ENCODE peak calls at places on chromosomes 1 and 21, in ten cellular contexts. R, Y, K, N, U, D, Z, J, G and M are unnamed samples.

GRCh38 chr1:10686404-10687040 is 109.9 kb downstream of the CASZ1 start:
- DNase-seq in R (no peak), Y (no peak), K (no peak), N (no peak), U (peak), D (no peak), Z (no peak), J (peak), G (no peak), M (no peak)

GRCh38 chr1:2564006-2564814 is 8.0 kb downstream of the TNFRSF14 start:
- DNase-seq in R (no peak), Y (no peak), K (no peak), N (no peak), U (peak), D (no peak), Z (no peak), J (no peak), G (no peak), M (no peak)

GRCh38 chr1:38327559-38327973 is 281.0 kb upstream of the POU3F1 start:
- DNase-seq in R (peak), Y (no peak), K (no peak), N (no peak), U (no peak), D (no peak), Z (no peak), J (no peak), G (no peak), M (no peak)

GRCh38 chr1:16076871-16077250 is 3.4 kb upstream of the FAM131C start:
- DNase-seq in R (no peak), Y (no peak), K (no peak), N (no peak), U (no peak), D (no peak), Z (no peak), J (peak), G (peak), M (no peak)

GRCh38 chr1:3514404-3514803 is 59.9 kb downstream of the ARHGEF16 start:
- DNase-seq in R (no peak), Y (no peak), K (no peak), N (no peak), U (no peak), D (no peak), Z (no peak), J (no peak), G (no peak), M (no peak)

GRCh38 chr1:119906927-119907652 is 10.8 kb upstream of the ADAM30 start:
- DNase-seq in R (no peak), Y (no peak), K (no peak), N (no peak), U (no peak), D (no peak), Z (no peak), J (no peak), G (no peak), M (no peak)

GRCh38 chr1:172005856-172006255 is 164.6 kb downstream of the DNM3 start:
- DNase-seq in R (no peak), Y (no peak), K (no peak), N (no peak), U (no peak), D (no peak), Z (no peak), J (peak), G (peak), M (no peak)

GRCh38 chr1:30664103-30664755 is 59.2 kb downstream of the MATN1 start:
- DNase-seq in R (no peak), Y (no peak), K (no peak), N (no peak), U (peak), D (no peak), Z (no peak), J (no peak), G (no peak), M (peak)

GRCh38 chr21:33949516-33950424 is 34.2 kb upstream of the ATP5PO start:
- DNase-seq in R (no peak), Y (no peak), K (no peak), N (no peak), U (no peak), D (no peak), Z (no peak), J (no peak), G (no peak), M (no peak)

GRCh38 chr1:115839706-115840095 is 1.2 kb downstream of the NHLH2 start:
- DNase-seq in R (no peak), Y (no peak), K (no peak), N (no peak), U (no peak), D (no peak), Z (no peak), J (no peak), G (no peak), M (no peak)

GRCh38 chr1:33181038-33181861 is 593 bp downstream of the TRIM62 start:
- DNase-seq in R (peak), Y (peak), K (peak), N (no peak), U (peak), D (peak), Z (peak), J (peak), G (peak), M (no peak)

GRCh38 chr21:44987886-44988606 is 48.2 kb downstream of the SLX9 start:
- DNase-seq in R (no peak), Y (no peak), K (peak), N (no peak), U (peak), D (no peak), Z (no peak), J (no peak), G (no peak), M (peak)

GRCh38 chr1:78833491-78833890 is 173.0 kb downstream of the ADGRL4 start:
- DNase-seq in R (no peak), Y (no peak), K (no peak), N (peak), U (no peak), D (no peak), Z (no peak), J (peak), G (peak), M (no peak)

GRCh38 chr1:223209293-223209898 is 66.3 kb upstream of the TLR5 start:
- DNase-seq in R (no peak), Y (no peak), K (no peak), N (no peak), U (no peak), D (no peak), Z (no peak), J (no peak), G (no peak), M (no peak)

GRCh38 chr21:32392299-32392879 is 423 bp downstream of the URB1 start:
- DNase-seq in R (no peak), Y (no peak), K (no peak), N (no peak), U (no peak), D (no peak), Z (no peak), J (no peak), G (no peak), M (no peak)

GRCh38 chr1:151689494-151689893 is 27.1 kb downstream of the CELF3 start:
- DNase-seq in R (no peak), Y (no peak), K (no peak), N (no peak), U (no peak), D (no peak), Z (no peak), J (no peak), G (no peak), M (no peak)

GRCh38 chr21:16117331-16117730 is 387.5 kb downstream of the USP25 start:
- DNase-seq in R (no peak), Y (no peak), K (no peak), N (no peak), U (no peak), D (no peak), Z (no peak), J (no peak), G (no peak), M (no peak)

GRCh38 chr1:31196685-31197084 is 43.0 kb downstream of the NKAIN1 start:
- DNase-seq in R (no peak), Y (no peak), K (no peak), N (peak), U (no peak), D (no peak), Z (no peak), J (no peak), G (no peak), M (no peak)

GRCh38 chr21:34282223-34282622 is 81.6 kb upstream of the KCNE2 start:
- DNase-seq in R (no peak), Y (no peak), K (no peak), N (no peak), U (no peak), D (no peak), Z (no peak), J (no peak), G (no peak), M (no peak)

GRCh38 chr21:46097826-46098286 is at the start of gene COL6A2:
- DNase-seq in R (peak), Y (peak), K (peak), N (no peak), U (peak), D (peak), Z (peak), J (peak), G (peak), M (peak)

GRCh38 chr1:25246600-25247023 is 642 bp downstream of the RSRP1 start:
- DNase-seq in R (peak), Y (peak), K (peak), N (no peak), U (peak), D (no peak), Z (no peak), J (no peak), G (no peak), M (no peak)

GRCh38 chr1:14320518-14320917 is 278.0 kb upstream of the KAZN start:
- DNase-seq in R (no peak), Y (no peak), K (no peak), N (peak), U (no peak), D (no peak), Z (no peak), J (no peak), G (no peak), M (no peak)

GRCh38 chr1:5822266-5822665 is 170.0 kb downstream of the NPHP4 start:
- DNase-seq in R (no peak), Y (no peak), K (no peak), N (no peak), U (no peak), D (no peak), Z (no peak), J (no peak), G (no peak), M (peak)

GRCh38 chr1:96292141-96292540 is 429.4 kb upstream of the PTBP2 start:
- DNase-seq in R (no peak), Y (no peak), K (no peak), N (no peak), U (no peak), D (no peak), Z (no peak), J (no peak), G (no peak), M (no peak)

GRCh38 chr1:93900723-93901504 is 8.3 kb downstream of the GCLM start:
- DNase-seq in R (no peak), Y (no peak), K (no peak), N (no peak), U (no peak), D (no peak), Z (no peak), J (no peak), G (no peak), M (no peak)

GRCh38 chr21:33236013-33236686 is 6.4 kb downstream of the IFNAR2 start:
- DNase-seq in R (no peak), Y (no peak), K (no peak), N (no peak), U (no peak), D (no peak), Z (no peak), J (no peak), G (no peak), M (no peak)

GRCh38 chr21:36388835-36389234 is 3.6 kb downstream of the CHAF1B start:
- DNase-seq in R (no peak), Y (no peak), K (peak), N (no peak), U (no peak), D (no peak), Z (peak), J (no peak), G (peak), M (no peak)

GRCh38 chr1:116874622-116875277 is 35.0 kb upstream of the PTGFRN start:
- DNase-seq in R (no peak), Y (no peak), K (no peak), N (no peak), U (no peak), D (no peak), Z (no peak), J (no peak), G (no peak), M (no peak)

GRCh38 chr21:35932232-35932911 is 128.0 kb downstream of the SETD4 start:
- DNase-seq in R (peak), Y (no peak), K (no peak), N (peak), U (no peak), D (no peak), Z (peak), J (no peak), G (peak), M (no peak)

GRCh38 chr21:39313457-39314154 is at the start of gene BRWD1:
- DNase-seq in R (peak), Y (peak), K (peak), N (no peak), U (peak), D (peak), Z (peak), J (peak), G (peak), M (peak)

GRCh38 chr21:46597031-46597430 is 7.9 kb downstream of the S100B start:
- DNase-seq in R (no peak), Y (no peak), K (no peak), N (no peak), U (no peak), D (no peak), Z (no peak), J (no peak), G (no peak), M (no peak)

GRCh38 chr1:3186526-3186921 is 117.5 kb downstream of the PRDM16 start:
- DNase-seq in R (no peak), Y (peak), K (no peak), N (no peak), U (peak), D (peak), Z (peak), J (no peak), G (no peak), M (no peak)

GRCh38 chr1:30011970-30012369 is 711.4 kb downstream of the MATN1 start:
- DNase-seq in R (no peak), Y (no peak), K (no peak), N (no peak), U (no peak), D (no peak), Z (no peak), J (no peak), G (no peak), M (no peak)

GRCh38 chr1:232386294-232386693 is 243.6 kb downstream of the SIPA1L2 start:
- DNase-seq in R (no peak), Y (no peak), K (no peak), N (no peak), U (no peak), D (no peak), Z (no peak), J (no peak), G (no peak), M (no peak)

DNA sequence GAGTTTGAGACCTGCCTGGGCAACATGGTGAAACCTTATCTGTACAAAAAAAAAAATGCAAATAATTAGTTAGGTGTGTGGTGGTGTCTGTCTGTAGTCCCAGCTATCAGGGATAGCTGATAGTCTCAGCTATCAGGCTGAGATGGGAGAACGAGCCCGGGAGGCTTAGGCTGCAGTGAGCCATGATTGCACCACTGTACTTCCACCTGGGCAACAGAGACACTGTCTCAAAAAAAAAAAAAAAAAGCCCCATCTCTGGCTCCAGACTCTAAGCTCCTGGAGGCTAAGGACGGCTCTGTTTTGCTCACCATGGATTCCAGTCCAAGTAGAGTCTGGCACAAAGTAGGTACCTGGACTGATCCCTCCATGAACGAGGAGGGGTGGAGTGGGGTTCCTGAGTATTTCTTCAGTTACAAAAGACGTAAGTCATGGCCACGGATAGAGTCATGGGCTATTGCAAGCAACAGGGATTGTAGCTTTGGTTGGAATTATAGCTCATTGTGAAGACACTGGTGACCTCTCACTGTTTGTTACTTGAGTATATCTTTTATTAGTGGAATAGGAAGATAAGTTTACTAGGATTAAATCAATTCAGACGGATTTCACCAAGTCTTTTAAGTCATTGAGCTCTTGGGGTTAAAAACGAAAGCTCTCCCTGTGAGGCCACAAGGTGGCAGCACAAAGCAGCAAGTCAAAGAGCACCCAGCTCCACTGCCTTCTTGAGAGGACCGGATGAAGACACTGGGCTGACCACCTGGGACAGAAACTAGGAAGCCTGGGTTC is 35.6 kb upstream of the TMEM61 start:
- DNase-seq in R (peak), Y (peak), K (peak), N (peak), U (no peak), D (peak), Z (peak), J (peak), G (peak), M (no peak)
- TF ChIP-seq CTCF in R (peak), Y (peak), K (peak), N (peak), U (peak), D (peak), Z (peak), J (peak), G (peak), M (peak)

DNA sequence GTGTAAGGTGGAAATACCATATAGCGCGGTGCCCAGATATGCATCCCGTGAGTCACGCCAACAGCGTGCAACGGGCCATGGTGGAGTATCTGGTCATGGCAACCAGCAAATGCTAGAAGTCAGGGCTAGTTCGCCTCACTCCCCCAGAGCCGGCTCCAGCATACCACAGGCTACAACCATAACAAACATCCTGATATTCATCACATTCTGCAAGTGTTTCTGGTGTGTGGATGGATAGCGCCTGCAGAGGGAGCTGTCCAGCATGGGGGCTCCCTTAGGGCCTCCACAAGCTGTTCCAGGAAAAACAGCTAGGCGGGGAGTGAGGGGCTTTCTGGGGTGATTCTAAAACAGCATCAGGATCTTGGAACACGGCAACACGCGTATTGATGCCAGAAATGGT is 6.8 kb downstream of the C1orf198 start:
- DNase-seq in R (no peak), Y (no peak), K (no peak), N (no peak), U (no peak), D (no peak), Z (no peak), J (no peak), G (no peak), M (no peak)
- TF ChIP-seq CTCF in R (peak), Y (no peak), K (peak), N (no peak), U (no peak), D (peak), Z (no peak), J (no peak), G (no peak), M (peak)

DNA sequence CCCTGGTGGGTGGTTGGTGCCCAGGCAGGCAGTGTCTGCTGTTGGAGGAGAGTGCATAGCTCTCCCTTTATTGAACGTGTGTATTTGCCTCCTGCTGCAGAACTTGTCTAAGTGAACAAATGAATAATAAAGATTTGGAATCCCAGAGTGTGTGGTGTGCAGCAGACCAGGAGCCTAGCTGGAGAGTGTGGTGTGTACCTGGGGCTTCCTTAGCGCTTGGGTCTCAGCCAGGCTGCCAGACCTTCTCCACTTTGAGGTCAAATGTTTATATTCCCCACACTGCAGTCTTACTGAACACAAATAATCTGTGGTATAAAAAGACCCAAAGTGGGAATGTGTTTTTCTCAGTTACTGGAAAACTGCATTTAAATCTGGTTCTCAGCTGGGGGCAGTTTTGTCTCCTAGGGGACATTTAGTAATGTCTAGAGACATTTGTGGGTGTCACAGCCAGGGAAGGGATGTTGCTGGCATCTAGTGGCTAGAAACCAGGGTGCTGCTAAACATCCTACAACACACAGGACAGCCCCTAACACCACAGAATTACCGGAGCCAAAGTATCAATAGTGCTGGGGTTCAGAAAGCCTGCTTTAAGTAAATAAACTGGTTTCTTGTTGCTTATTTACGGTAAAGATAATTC is 23.6 kb downstream of the SLC37A1 start:
- DNase-seq in R (no peak), Y (no peak), K (no peak), N (no peak), U (no peak), D (no peak), Z (no peak), J (no peak), G (peak), M (no peak)
- TF ChIP-seq CTCF in R (peak), Y (no peak), K (no peak), N (peak), U (peak), D (peak), Z (no peak), J (no peak), G (peak), M (peak)

GRCh38 chr1:98044071-98044697 is 123.3 kb upstream of the DPYD start:
- DNase-seq in R (no peak), Y (no peak), K (no peak), N (no peak), U (no peak), D (no peak), Z (no peak), J (no peak), G (no peak), M (no peak)

GRCh38 chr1:98048234-98048633 is 127.4 kb upstream of the DPYD start:
- DNase-seq in R (peak), Y (peak), K (peak), N (peak), U (peak), D (peak), Z (peak), J (peak), G (peak), M (peak)

GRCh38 chr1:98046031-98046641 is 125.3 kb upstream of the DPYD start:
- DNase-seq in R (peak), Y (no peak), K (peak), N (no peak), U (peak), D (no peak), Z (no peak), J (peak), G (peak), M (no peak)

GRCh38 chr1:98044766-98045165 is 123.9 kb upstream of the DPYD start:
- DNase-seq in R (no peak), Y (no peak), K (no peak), N (no peak), U (no peak), D (no peak), Z (no peak), J (no peak), G (no peak), M (no peak)

GRCh38 chr1:98045211-98046030 is 124.6 kb upstream of the DPYD start:
- DNase-seq in R (peak), Y (peak), K (peak), N (no peak), U (peak), D (no peak), Z (no peak), J (no peak), G (peak), M (no peak)
- TF ChIP-seq CTCF in R (no peak), Y (no peak), K (no peak), N (no peak), U (no peak), D (no peak), Z (no peak), J (no peak), G (no peak), M (peak)

GRCh38 chr1:19439464-19440171 is 45.7 kb downstream of the CAPZB start:
- DNase-seq in R (peak), Y (no peak), K (no peak), N (no peak), U (peak), D (no peak), Z (no peak), J (no peak), G (peak), M (no peak)
- TF ChIP-seq CTCF in R (peak), Y (no peak), K (no peak), N (peak), U (no peak), D (no peak), Z (no peak), J (no peak), G (no peak), M (peak)